ENCODE peak calls at places on chromosomes 7 and 10, in seven cellular contexts. T is suprapubic skin, W is adrenal gland, O is IMR-90, B is psoas muscle, P is testis, M is OCI-LY7. H is an unnamed sample. For H3K9me3, the result is how much of the 10 kb centered on the place peaks cover.

GRCh38 chr7:39085590-39086049 is 107.9 kb downstream of the POU6F2 start:
- DNase-seq in B (no peak), P (no peak), M (no peak), O (no peak), W (no peak), T (no peak), H (no peak)

GRCh38 chr7:30143748-30144251 is 9.0 kb downstream of the MTURN start:
- DNase-seq in M (no peak), W (no peak), T (no peak), B (no peak), O (peak), P (no peak), H (no peak)

GRCh38 chr10:70604106-70604505 is 1.6 kb upstream of the PRF1 start:
- DNase-seq in B (no peak), W (no peak), O (no peak), M (no peak), P (no peak), T (no peak), H (no peak)

GRCh38 chr7:123352957-123353356 is 153.2 kb upstream of the SLC13A1 start:
- DNase-seq in W (no peak), B (no peak), P (no peak), T (no peak), M (no peak), O (no peak), H (no peak)

GRCh38 chr7:50735327-50735726 is 47.4 kb downstream of the GRB10 start:
- DNase-seq in P (no peak), T (no peak), W (no peak), M (no peak), O (no peak), B (no peak), H (no peak)

GRCh38 chr10:16816830-16817124 is 447 bp downstream of the RSU1 start:
- DNase-seq in P (peak), T (no peak), W (peak), M (no peak), B (no peak), O (peak), H (no peak)

GRCh38 chr10:105950410-105950809 is 1214.1 kb downstream of the SORCS1 start:
- DNase-seq in M (peak), O (peak), W (peak), T (no peak), P (peak), B (peak), H (no peak)

GRCh38 chr7:112138938-112139337 is 67.3 kb downstream of the DOCK4 start:
- DNase-seq in M (no peak), W (no peak), T (no peak), B (no peak), P (no peak), O (no peak), H (no peak)

GRCh38 chr10:17250736-17251135 is 22.7 kb downstream of the VIM start:
- DNase-seq in W (no peak), P (no peak), T (no peak), O (no peak), B (no peak), M (no peak), H (no peak)

GRCh38 chr7:151110941-151111645 is 24.8 kb downstream of the AGAP3 start:
- DNase-seq in M (peak), B (peak), O (peak), T (peak), P (peak), W (peak), H (peak)

GRCh38 chr10:29618341-29619171 is 16.2 kb downstream of the SVIL start:
- DNase-seq in W (peak), M (no peak), T (no peak), O (peak), P (no peak), B (peak), H (peak)

GRCh38 chr10:132434405-132435005 is 37.5 kb downstream of the PWWP2B start:
- DNase-seq in B (no peak), W (peak), O (no peak), M (peak), T (no peak), P (no peak), H (no peak)

GRCh38 chr10:91410638-91411367 is 659 bp downstream of the HECTD2 start:
- DNase-seq in O (peak), W (no peak), T (peak), P (peak), B (no peak), M (no peak), H (peak)

GRCh38 chr7:129840757-129841156 is 112.0 kb downstream of the UBE2H start:
- DNase-seq in W (peak), T (no peak), P (no peak), M (no peak), B (no peak), O (no peak), H (no peak)

GRCh38 chr7:117946201-117946633 is 73.0 kb upstream of the CTTNBP2 start:
- DNase-seq in B (no peak), W (no peak), P (no peak), T (no peak), M (no peak), O (peak), H (no peak)

GRCh38 chr10:100100651-100101525 is 19.2 kb upstream of the CPN1 start:
- DNase-seq in T (no peak), W (no peak), M (peak), B (no peak), O (peak), P (no peak), H (no peak)

GRCh38 chr10:128180843-128181242 is 54.6 kb upstream of the MKI67 start:
- DNase-seq in O (no peak), W (no peak), T (no peak), P (no peak), B (no peak), M (no peak), H (no peak)

GRCh38 chr10:133123746-133124356 is 36.1 kb downstream of the ADGRA1 start:
- DNase-seq in M (no peak), T (no peak), P (no peak), O (no peak), B (peak), W (no peak), H (no peak)

GRCh38 chr7:142482899-142483658 is 225.2 kb upstream of the PRSS58 start:
- DNase-seq in T (no peak), W (peak), P (peak), M (peak), B (peak), O (peak), H (no peak)

GRCh38 chr7:142478479-142479220 is 220.8 kb upstream of the PRSS58 start:
- DNase-seq in P (peak), O (peak), W (no peak), T (no peak), M (peak), B (no peak), H (no peak)

GRCh38 chr7:142485617-142486226 is 227.9 kb upstream of the PRSS58 start:
- DNase-seq in M (no peak), O (no peak), P (no peak), B (no peak), T (no peak), W (no peak), H (no peak)

GRCh38 chr7:142483659-142484317 is 225.9 kb upstream of the PRSS58 start:
- DNase-seq in P (no peak), O (no peak), T (no peak), W (no peak), M (no peak), B (no peak), H (no peak)

GRCh38 chr7:142481548-142481947 is 223.7 kb upstream of the PRSS58 start:
- DNase-seq in T (no peak), M (no peak), B (no peak), P (no peak), O (peak), W (no peak), H (no peak)
- TF ChIP-seq CTCF in T (no peak), M (peak), B (peak), P (no peak), O (peak), W (no peak), H (no peak)

GRCh38 chr7:37216923-37217322 is 231.7 kb downstream of the ELMO1 start:
- DNase-seq in P (no peak), T (no peak), M (no peak), O (no peak), W (no peak), B (no peak), H (no peak)
- H3K27ac ChIP-seq in P (no peak), T (no peak), M (no peak), O (no peak), W (no peak), B (no peak), H (no peak)

DNA sequence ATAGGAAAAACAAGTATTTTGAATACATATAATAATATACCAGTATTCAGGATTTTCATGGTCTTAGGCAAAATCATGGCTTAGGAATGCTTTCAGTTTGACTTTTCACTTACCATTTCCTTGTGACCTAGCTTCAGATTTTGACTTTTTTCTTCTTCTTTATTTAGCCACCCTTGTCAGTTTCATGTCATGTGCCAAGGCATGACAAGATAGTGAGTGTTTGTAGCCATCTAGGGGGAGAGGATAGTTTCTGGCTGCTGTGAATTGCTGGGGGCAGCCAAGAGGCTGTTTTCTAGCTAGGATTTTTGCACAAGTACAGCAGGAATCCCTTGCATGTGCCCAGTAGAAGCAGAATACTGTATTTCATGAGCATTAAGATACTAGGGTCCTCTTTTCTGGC is 54.8 kb upstream of the FZD8 start:
- DNase-seq in B (no peak), O (no peak), T (no peak), W (no peak), M (no peak), P (no peak), H (no peak)
- H3K9me3 ChIP-seq in B (under half), O (under half), T (under half), W (under half), M (under half), P (under half), H (under half)

GRCh38 chr7:102436123-102436522 is 2.7 kb downstream of the ORAI2 start:
- DNase-seq in T (no peak), W (no peak), O (no peak), P (no peak), M (no peak), B (no peak), H (no peak)

GRCh38 chr7:102444961-102445673 is 11.7 kb downstream of the ORAI2 start:
- DNase-seq in W (no peak), T (no peak), B (no peak), O (no peak), M (peak), P (no peak), H (no peak)

GRCh38 chr7:102445674-102446071 is 12.3 kb downstream of the ORAI2 start:
- DNase-seq in P (no peak), O (no peak), M (no peak), W (no peak), B (no peak), T (no peak), H (no peak)

DNA sequence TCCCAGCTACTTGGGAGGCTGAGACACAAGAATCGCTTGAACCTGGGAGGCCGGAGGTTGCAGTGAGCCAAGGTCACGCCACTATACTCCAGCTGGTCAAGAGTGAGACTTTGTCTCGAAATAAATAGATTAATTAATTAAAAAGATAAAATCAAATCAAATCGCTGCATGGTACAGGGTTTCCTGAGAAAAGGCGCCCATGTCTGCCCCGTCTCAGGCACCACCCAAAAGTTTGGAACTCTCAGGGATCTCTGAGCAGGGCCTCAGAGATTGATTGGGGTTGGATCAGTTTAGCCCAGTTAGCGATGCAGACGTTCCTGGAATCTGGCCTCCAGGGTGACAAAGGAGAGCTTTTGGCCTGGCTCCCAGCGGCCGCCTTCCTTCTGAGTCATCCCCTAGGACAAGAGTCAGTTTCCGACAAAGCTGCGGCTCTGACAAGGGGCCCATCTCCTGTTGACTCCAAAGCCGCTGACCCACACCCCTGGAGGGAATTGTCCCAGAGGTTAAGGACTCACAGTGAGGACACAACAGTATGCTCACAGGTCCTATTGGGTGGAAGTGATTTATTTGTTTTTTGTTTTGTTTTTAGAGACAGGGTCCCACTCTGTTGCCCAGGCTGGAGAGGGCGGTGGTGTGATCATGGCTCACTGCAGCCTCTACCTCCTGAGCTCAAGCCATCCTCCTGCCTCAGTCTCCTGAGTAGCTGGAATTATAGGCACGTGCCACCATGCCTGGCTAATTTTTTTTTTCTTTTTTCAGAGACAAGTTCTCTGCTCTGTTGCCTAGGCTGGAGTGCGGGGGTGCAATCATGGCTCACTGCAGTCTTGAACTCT is 6.8 kb downstream of the ORAI2 start:
- DNase-seq in P (no peak), T (no peak), M (no peak), W (peak), O (peak), B (peak), H (no peak)
- TF ChIP-seq CTCF in P (no peak), T (no peak), M (no peak), W (no peak), O (no peak), B (no peak), H (no peak)

GRCh38 chr7:26101471-26102151 is 50.4 kb upstream of the NFE2L3 start:
- DNase-seq in O (no peak), T (no peak), W (peak), M (peak), P (peak), B (peak), H (no peak)
- H3K27ac ChIP-seq in O (no peak), T (peak), W (peak), M (peak), P (peak), B (no peak), H (peak)

DNA sequence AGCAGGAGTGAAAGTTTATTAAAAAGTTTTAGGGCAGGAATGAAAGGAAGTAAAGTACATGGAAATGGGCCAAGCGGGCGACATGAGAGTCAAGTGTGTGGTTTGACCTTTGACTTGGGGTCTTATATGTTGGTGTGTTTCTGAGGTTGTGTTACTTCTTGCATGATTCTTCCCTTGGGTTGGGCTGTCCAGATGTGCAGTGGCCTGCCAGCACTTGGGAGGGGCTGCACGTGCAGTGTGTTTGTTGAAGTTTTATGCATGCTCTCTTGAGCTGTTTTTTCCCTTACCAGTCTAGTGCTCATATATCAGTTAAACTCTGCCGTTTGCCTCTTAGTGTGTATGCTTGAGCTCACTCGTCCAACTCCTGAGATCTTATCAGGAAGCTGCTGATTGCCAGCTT is 23.0 kb downstream of the SP4 start:
- DNase-seq in W (no peak), B (no peak), P (no peak), M (no peak), T (no peak), O (no peak), H (no peak)
- H3K9me3 ChIP-seq in W (under half), B (under half), P (under half), M (under half), T (under half), O (under half), H (under half)

DNA sequence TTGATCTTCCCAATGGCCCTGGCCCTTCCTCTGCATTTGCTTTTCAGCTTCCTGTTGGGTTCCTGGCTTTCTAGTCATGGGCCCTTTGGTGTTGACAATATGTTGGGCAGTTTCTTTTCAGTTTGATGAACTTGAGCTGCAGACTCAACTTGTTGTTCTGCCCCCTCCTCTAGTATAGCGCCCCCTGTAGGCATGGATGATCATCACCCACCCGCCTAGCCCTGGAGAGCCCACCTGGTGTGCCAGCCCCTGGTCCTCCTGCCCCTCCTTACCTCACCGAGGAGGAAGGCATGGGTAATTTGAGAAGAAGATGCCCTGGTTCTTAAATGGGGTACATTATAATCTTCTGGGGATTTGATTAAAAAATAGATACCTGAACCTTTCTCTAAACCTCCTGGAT is 271.2 kb downstream of the SNX10 start:
- DNase-seq in O (no peak), W (no peak), B (no peak), M (no peak), T (no peak), P (peak), H (no peak)
- TF ChIP-seq CTCF in O (no peak), W (no peak), B (no peak), M (peak), T (no peak), P (peak), H (no peak)

DNA sequence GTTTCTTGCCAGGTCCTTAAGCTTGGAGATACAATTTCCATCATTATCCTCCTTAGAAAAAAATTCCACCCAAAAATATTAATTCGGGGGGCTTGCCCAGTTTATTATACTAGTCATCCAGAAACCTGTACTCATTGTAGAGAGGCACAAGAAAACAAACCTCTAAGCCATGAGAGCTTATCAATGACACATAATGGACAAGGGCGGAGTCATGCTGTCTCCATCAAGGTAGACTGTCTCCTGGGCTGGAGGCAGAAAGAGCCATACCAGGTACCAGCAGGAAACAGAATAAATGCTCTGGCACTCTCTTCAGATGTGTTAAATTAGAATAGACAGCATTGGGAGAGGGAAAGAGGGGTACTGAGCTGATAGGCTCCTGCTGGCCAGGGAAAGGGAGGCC is 69.8 kb upstream of the GSDME start:
- DNase-seq in O (no peak), W (no peak), P (no peak), M (no peak), T (no peak), B (no peak), H (no peak)
- H3K27ac ChIP-seq in O (peak), W (no peak), P (no peak), M (no peak), T (peak), B (no peak), H (no peak)

GRCh38 chr7:64907641-64908326 is 4.7 kb downstream of the ZNF273 start:
- DNase-seq in O (peak), T (no peak), W (no peak), M (peak), B (no peak), P (no peak), H (no peak)

GRCh38 chr7:64905133-64905532 is 2.1 kb downstream of the ZNF273 start:
- DNase-seq in W (no peak), T (no peak), P (no peak), M (no peak), B (no peak), O (no peak), H (no peak)

GRCh38 chr7:64904008-64904407 is 935 bp downstream of the ZNF273 start:
- DNase-seq in B (no peak), M (no peak), O (no peak), P (no peak), W (no peak), T (no peak), H (no peak)

GRCh38 chr7:64902806-64903721 is at the start of gene ZNF273:
- DNase-seq in W (peak), T (peak), O (peak), M (peak), B (peak), P (peak), H (peak)

GRCh38 chr7:64905547-64905946 is 2.5 kb downstream of the ZNF273 start:
- DNase-seq in B (no peak), W (no peak), O (no peak), P (no peak), T (no peak), M (peak), H (no peak)
- H3K9me3 ChIP-seq in B (under half), W (under half), O (under half), P (under half), T (under half), M (under half), H (under half)